ENCODE peak calls at places on chromosomes 3 and 15, in ten cellular contexts. T is aorta, J is stomach, F is left lung, O is colonic mucosa, U is H1, A is cardiac muscle cell, P is mesenchymal stem cell, N is RWPE2, I is DND-41. E is an unnamed sample.

GRCh38 chr3:141242035-141242721 is 10.6 kb downstream of the PXYLP1 start:
- DNase-seq in T (no peak), J (no peak), F (no peak), O (no peak), U (no peak), A (peak; percentile 30), P (no peak), N (no peak), I (no peak), E (no peak)

GRCh38 chr15:75309711-75310110 is 26.2 kb upstream of the COMMD4 start:
- DNase-seq in T (no peak), J (no peak), F (no peak), O (no peak), U (no peak), A (peak; percentile 12), P (peak; percentile 28), N (no peak), I (no peak), E (no peak)

GRCh38 chr3:45599984-45600650 is 5.6 kb downstream of the LIMD1 start:
- DNase-seq in T (no peak), J (peak; percentile 76), F (no peak), O (peak; percentile 80), U (no peak), A (no peak), P (no peak), N (no peak), I (no peak), E (no peak)

GRCh38 chr3:14256046-14256445 is 77.4 kb downstream of the LSM3 start:
- DNase-seq in T (no peak), J (no peak), F (no peak), O (no peak), U (no peak), A (peak; percentile 55), P (no peak), N (no peak), I (no peak), E (no peak)

GRCh38 chr3:18389108-18389733 is 35.9 kb downstream of the SATB1 start:
- DNase-seq in T (no peak), J (no peak), F (no peak), O (no peak), U (no peak), A (peak; percentile 23), P (peak; percentile 43), N (no peak), I (peak; percentile 40), E (no peak)

GRCh38 chr15:70149667-70150404 is 52.1 kb upstream of the TLE3 start:
- DNase-seq in T (no peak), J (no peak), F (no peak), O (no peak), U (no peak), A (peak; percentile 65), P (peak; percentile 81), N (no peak), I (no peak), E (no peak)

GRCh38 chr3:113265281-113265680 is 53.9 kb downstream of the BOC start:
- DNase-seq in T (no peak), J (no peak), F (no peak), O (no peak), U (no peak), A (no peak), P (no peak), N (no peak), I (no peak), E (no peak)

GRCh38 chr15:65426216-65426853 is 3.6 kb upstream of the IGDCC4 start:
- DNase-seq in T (no peak), J (no peak), F (no peak), O (no peak), U (no peak), A (no peak), P (no peak), N (peak; percentile 24), I (no peak), E (no peak)

GRCh38 chr3:129918461-129918860 is 24.9 kb upstream of the TMCC1 start:
- DNase-seq in T (no peak), J (no peak), F (no peak), O (no peak), U (no peak), A (no peak), P (no peak), N (no peak), I (no peak), E (no peak)

GRCh38 chr3:129908417-129908816 is 14.9 kb upstream of the TMCC1 start:
- DNase-seq in T (no peak), J (no peak), F (no peak), O (no peak), U (no peak), A (no peak), P (no peak), N (no peak), I (no peak), E (no peak)

GRCh38 chr3:129911261-129911861 is 17.9 kb upstream of the TMCC1 start:
- DNase-seq in T (no peak), J (no peak), F (no peak), O (no peak), U (no peak), A (no peak), P (no peak), N (no peak), I (no peak), E (no peak)

GRCh38 chr3:129917423-129918007 is 24.0 kb upstream of the TMCC1 start:
- DNase-seq in T (no peak), J (no peak), F (no peak), O (no peak), U (no peak), A (no peak), P (no peak), N (no peak), I (no peak), E (no peak)

DNA sequence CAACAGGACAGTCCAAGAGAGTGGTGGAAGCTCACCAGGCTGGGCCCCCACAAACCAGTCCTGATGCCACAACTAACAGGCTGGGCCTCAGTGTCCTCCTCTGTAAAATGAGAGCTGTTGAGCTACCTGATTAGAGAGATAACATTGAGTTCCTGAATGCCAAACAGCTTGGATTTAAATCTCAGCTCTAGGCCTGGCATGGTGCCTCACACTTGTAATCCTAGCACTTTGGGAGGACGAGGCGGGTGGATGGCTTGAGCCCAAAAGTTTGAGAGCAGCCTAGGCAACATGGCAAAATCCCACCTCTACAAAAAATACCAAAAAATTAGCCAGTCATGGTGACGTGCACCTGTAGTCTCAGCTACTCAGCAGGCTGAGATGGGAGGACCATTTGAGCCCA is 20.1 kb upstream of the TMCC1 start:
- DNase-seq in T (no peak), J (no peak), F (no peak), O (no peak), U (no peak), A (no peak), P (no peak), N (no peak), I (no peak), E (no peak)
- H3K9me3 ChIP-seq in T (peaks cover 18% of the 10 kb centered on the region), J (peaks cover 24% of the 10 kb centered on the region), F (no peaks in the 10 kb centered on the region), O (peaks cover 6% of the 10 kb centered on the region), U (no peaks in the 10 kb centered on the region), A (no peaks in the 10 kb centered on the region), P (peaks cover 40% of the 10 kb centered on the region), N (peaks cover 9% of the 10 kb centered on the region), I (peaks cover 29% of the 10 kb centered on the region), E (peaks cover 10% of the 10 kb centered on the region)

GRCh38 chr15:99124641-99125040 is 19.8 kb downstream of the SYNM start:
- DNase-seq in T (no peak), J (no peak), F (no peak), O (no peak), U (no peak), A (no peak), P (no peak), N (no peak), I (no peak), E (no peak)
- H3K4me3 ChIP-seq in T (no peak overlapping the region), J (no peak overlapping the region), F (no peak overlapping the region), O (no peak overlapping the region), U (no peak overlapping the region), A (no peak overlapping the region), P (no peak overlapping the region), N (no peak overlapping the region), I (no peak overlapping the region), E (no peak overlapping the region)

GRCh38 chr15:101445109-101445508 is 44.4 kb downstream of the PCSK6 start:
- DNase-seq in T (no peak), J (no peak), F (no peak), O (no peak), U (no peak), A (no peak), P (no peak), N (peak; percentile 29), I (no peak), E (no peak)

GRCh38 chr15:101445562-101446526 is 43.7 kb downstream of the PCSK6 start:
- DNase-seq in T (no peak), J (peak; percentile 26), F (no peak), O (no peak), U (no peak), A (peak; percentile 69), P (peak; percentile 93), N (peak; percentile 62), I (no peak), E (peak; percentile 31)

GRCh38 chr15:101447168-101447533 is 42.4 kb downstream of the PCSK6 start:
- DNase-seq in T (no peak), J (no peak), F (no peak), O (no peak), U (no peak), A (no peak), P (no peak), N (no peak), I (no peak), E (no peak)

GRCh38 chr15:101447561-101448071 is 41.9 kb downstream of the PCSK6 start:
- DNase-seq in T (no peak), J (peak; percentile 21), F (no peak), O (no peak), U (no peak), A (no peak), P (no peak), N (peak; percentile 63), I (no peak), E (no peak)

DNA sequence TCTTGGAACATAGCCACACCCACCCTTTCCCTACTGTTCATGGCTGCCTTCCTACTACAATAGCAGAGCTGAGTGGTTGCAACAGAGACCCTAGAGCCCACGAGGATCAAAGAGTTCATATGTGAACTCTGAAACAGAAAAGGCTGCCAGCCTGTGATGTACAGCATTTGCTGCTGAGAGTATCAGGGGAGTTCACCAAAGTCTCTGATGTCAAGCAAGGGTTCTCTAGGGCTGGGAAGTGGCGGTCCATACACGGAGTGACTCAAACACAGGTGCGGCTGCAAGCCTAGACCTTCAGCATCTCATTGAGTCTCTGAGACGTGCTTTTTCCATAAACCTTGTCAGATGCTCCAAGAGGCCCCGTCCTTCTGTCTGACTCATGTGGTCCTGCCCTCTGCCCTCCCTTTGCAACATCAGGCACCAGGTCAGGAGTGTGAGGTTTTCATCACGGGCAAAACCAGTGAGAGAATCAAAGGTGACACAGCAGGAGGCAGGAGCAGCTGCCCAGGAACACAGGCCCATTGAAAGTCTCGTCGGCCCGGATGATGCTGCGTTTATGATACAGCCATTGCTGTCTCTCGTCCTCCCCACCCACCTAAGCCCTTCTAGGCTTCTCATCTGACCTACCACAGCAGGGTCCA is 42.9 kb downstream of the PCSK6 start:
- DNase-seq in T (no peak), J (peak; percentile 18), F (no peak), O (no peak), U (no peak), A (no peak), P (peak; percentile 84), N (peak; percentile 60), I (no peak), E (no peak)
- H3K27ac ChIP-seq in T (no peak overlapping the region), J (no peak overlapping the region), F (no peak overlapping the region), O (no peak overlapping the region), U (no peak overlapping the region), A (no peak overlapping the region), P (no peak overlapping the region), N (peak overlapping the region; percentile 5), I (no peak overlapping the region), E (no peak overlapping the region)

DNA sequence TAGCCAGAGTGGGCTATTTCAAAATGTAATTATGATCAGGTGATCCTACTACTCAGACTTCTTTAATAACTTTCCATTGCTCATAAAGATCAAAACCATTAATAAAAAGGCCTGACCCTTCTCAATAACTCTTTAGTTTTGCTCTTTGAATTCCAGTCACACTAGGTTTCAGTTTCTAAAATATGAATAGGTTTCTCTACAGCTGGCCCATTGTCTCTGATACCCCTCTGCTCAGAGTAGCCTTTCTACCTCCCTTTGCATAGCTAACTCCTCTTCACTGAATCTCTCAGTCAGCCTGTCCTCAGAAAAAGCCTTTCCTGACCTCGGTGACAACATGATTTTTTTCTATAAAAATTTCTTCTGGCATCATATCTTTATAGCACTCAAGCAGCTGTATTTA is 209.1 kb downstream of the UNC13C start:
- DNase-seq in T (no peak), J (no peak), F (no peak), O (no peak), U (no peak), A (no peak), P (no peak), N (no peak), I (no peak), E (no peak)
- H3K9me3 ChIP-seq in T (no peaks in the 10 kb centered on the region), J (no peaks in the 10 kb centered on the region), F (no peaks in the 10 kb centered on the region), O (no peaks in the 10 kb centered on the region), U (peaks cover under 1% of the 10 kb centered on the region), A (no peaks in the 10 kb centered on the region), P (no peaks in the 10 kb centered on the region), N (no peaks in the 10 kb centered on the region), I (no peaks in the 10 kb centered on the region), E (no peaks in the 10 kb centered on the region)

E was measured in SJSA1.